ENCODE peak calls at places on chromosomes 1 and 21, in six cellular contexts. C, S, V, H, Q and J are unnamed samples.

GRCh38 chr1:66217021-66217420 is 316.9 kb upstream of the SGIP1 start:
- DNase-seq in C (peak; percentile 81), S (no peak), V (peak; percentile 56), H (no peak), Q (no peak), J (peak; percentile 90)

GRCh38 chr21:35925497-35925896 is 134.8 kb downstream of the SETD4 start:
- DNase-seq in C (peak; percentile 90), S (no peak), V (peak; percentile 34), H (no peak), Q (no peak), J (peak; percentile 93)

GRCh38 chr21:21159253-21159899 is 161.2 kb downstream of the NCAM2 start:
- DNase-seq in C (peak; percentile 29), S (no peak), V (peak; percentile 9), H (no peak), Q (no peak), J (no peak)

GRCh38 chr21:42655797-42656770 is 2.7 kb downstream of the PDE9A start:
- DNase-seq in C (no peak), S (no peak), V (peak; percentile 86), H (no peak), Q (no peak), J (peak; percentile 91)

GRCh38 chr1:245934409-245934808 is 572.7 kb downstream of the SMYD3 start:
- DNase-seq in C (no peak), S (no peak), V (no peak), H (no peak), Q (no peak), J (no peak)

GRCh38 chr1:204390731-204391466 is 20.7 kb downstream of the PPP1R15B start:
- DNase-seq in C (no peak), S (no peak), V (no peak), H (no peak), Q (no peak), J (no peak)

GRCh38 chr1:58033311-58033710 is 513.2 kb downstream of the OMA1 start:
- DNase-seq in C (no peak), S (no peak), V (no peak), H (no peak), Q (no peak), J (no peak)

GRCh38 chr1:7117599-7118281 is 332.5 kb downstream of the CAMTA1 start:
- DNase-seq in C (peak; percentile 100), S (no peak), V (no peak), H (no peak), Q (no peak), J (peak; percentile 94)

GRCh38 chr1:26220199-26220912 is 13.6 kb upstream of the CEP85 start:
- DNase-seq in C (no peak), S (no peak), V (no peak), H (no peak), Q (no peak), J (no peak)

GRCh38 chr1:203913045-203913444 is 51.6 kb downstream of the SNRPE start:
- DNase-seq in C (no peak), S (no peak), V (no peak), H (no peak), Q (no peak), J (no peak)

GRCh38 chr1:93603581-93603980 is 78.1 kb downstream of the BCAR3 start:
- DNase-seq in C (no peak), S (no peak), V (no peak), H (no peak), Q (no peak), J (no peak)

GRCh38 chr1:87243573-87243972 is 85.1 kb upstream of the LMO4 start:
- DNase-seq in C (peak; percentile 89), S (no peak), V (peak; percentile 19), H (no peak), Q (no peak), J (no peak)

GRCh38 chr21:41009398-41010177 is 158.4 kb upstream of the BACE2 start:
- DNase-seq in C (no peak), S (no peak), V (no peak), H (no peak), Q (no peak), J (no peak)

GRCh38 chr1:176227579-176227978 is 20.5 kb upstream of the COP1 start:
- DNase-seq in C (peak; percentile 9), S (no peak), V (no peak), H (no peak), Q (no peak), J (no peak)

GRCh38 chr1:199272690-199273089 is 633.9 kb downstream of the PTPRC start:
- DNase-seq in C (peak; percentile 98), S (no peak), V (peak; percentile 89), H (peak; percentile 35), Q (no peak), J (peak; percentile 98)

GRCh38 chr1:119139393-119139792 is 1.1 kb downstream of the WARS2 start:
- DNase-seq in C (no peak), S (no peak), V (no peak), H (no peak), Q (peak; percentile 7), J (no peak)

GRCh38 chr1:205546541-205546940 is 42.1 kb downstream of the CDK18 start:
- DNase-seq in C (no peak), S (no peak), V (no peak), H (no peak), Q (no peak), J (no peak)

GRCh38 chr1:182263706-182264105 is 127.9 kb downstream of the GLUL start:
- DNase-seq in C (peak; percentile 40), S (no peak), V (peak; percentile 56), H (no peak), Q (no peak), J (peak; percentile 10)

GRCh38 chr1:27357281-27358037 is 9.3 kb downstream of the MAP3K6 start:
- DNase-seq in C (no peak), S (peak; percentile 75), V (peak; percentile 44), H (peak; percentile 79), Q (peak; percentile 82), J (peak; percentile 68)

GRCh38 chr1:162663589-162664030 is 31.3 kb downstream of the DDR2 start:
- DNase-seq in C (peak; percentile 84), S (no peak), V (peak; percentile 17), H (no peak), Q (no peak), J (peak; percentile 34)